ENCODE peak calls at places on chromosomes 16 and 17, in eight cellular contexts. O is CD8-positive, alpha-beta T cell; X is stomach; C is fibroblast of the aortic adventitia; D is Peyer's patch; L is ovary; W is MM.1S; Q is tibial nerve. Y is an unnamed sample.

GRCh38 chr16:30524575-30525571 is 1.5 kb downstream of the ZNF768 start:
- DNase-seq in Q (no peak), D (no peak), O (no peak), W (no peak), X (no peak), C (no peak), L (peak; percentile 58), Y (no peak)

GRCh38 chr17:79532107-79532790 is 78.6 kb downstream of the RBFOX3 start:
- DNase-seq in D (no peak), W (no peak), O (no peak), Q (no peak), X (no peak), L (no peak), C (no peak), Y (no peak)

GRCh38 chr17:37064166-37064565 is 115.4 kb downstream of the AATF start:
- DNase-seq in O (no peak), D (no peak), C (no peak), W (no peak), L (peak; percentile 43), Q (no peak), X (peak; percentile 76), Y (no peak)

GRCh38 chr16:62041401-62041800 is 5.2 kb upstream of the CDH8 start:
- DNase-seq in D (no peak), X (no peak), W (no peak), L (no peak), Q (no peak), O (no peak), C (no peak), Y (no peak)

GRCh38 chr16:64990101-64990500 is 131.8 kb downstream of the CDH11 start:
- DNase-seq in Q (no peak), O (no peak), W (no peak), C (no peak), L (no peak), D (no peak), X (no peak), Y (no peak)

GRCh38 chr17:63116967-63117366 is 150.9 kb downstream of the TANC2 start:
- DNase-seq in W (no peak), Q (no peak), D (no peak), O (no peak), X (no peak), L (no peak), C (peak; percentile 32), Y (no peak)

GRCh38 chr17:29959658-29960337 is 18.4 kb downstream of the EFCAB5 start:
- DNase-seq in C (peak; percentile 19), W (no peak), O (no peak), Q (no peak), X (no peak), D (no peak), L (no peak), Y (no peak)

GRCh38 chr17:50559674-50560184 is 786 bp upstream of the CACNA1G start:
- DNase-seq in L (peak; percentile 89), O (no peak), W (no peak), X (peak; percentile 53), C (peak; percentile 32), D (peak; percentile 63), Q (no peak), Y (no peak)

GRCh38 chr17:6374271-6374691 is 60.6 kb downstream of the AIPL1 start:
- DNase-seq in D (no peak), W (no peak), X (no peak), Q (no peak), O (no peak), C (no peak), L (no peak), Y (no peak)

GRCh38 chr17:66988069-66988798 is 23.7 kb downstream of the CACNG4 start:
- DNase-seq in L (no peak), C (no peak), W (no peak), X (no peak), D (no peak), O (no peak), Q (no peak), Y (no peak)

GRCh38 chr17:74552037-74552436 is 6.1 kb upstream of the CD300C start:
- DNase-seq in C (no peak), Q (no peak), W (no peak), D (no peak), L (no peak), X (no peak), O (no peak), Y (no peak)

GRCh38 chr17:69501591-69502468 is 87.3 kb downstream of the MAP2K6 start:
- DNase-seq in L (peak; percentile 45), C (peak; percentile 75), X (peak; percentile 49), W (no peak), Q (no peak), D (peak; percentile 58), O (no peak), Y (no peak)

GRCh38 chr16:89395150-89396142 is 94.9 kb downstream of the ANKRD11 start:
- DNase-seq in X (peak; percentile 92), W (no peak), C (peak; percentile 99), D (peak; percentile 86), O (no peak), Q (peak; percentile 88), L (peak; percentile 91), Y (no peak)

GRCh38 chr16:7257026-7257425 is 75.6 kb upstream of the RBFOX1 start:
- DNase-seq in D (no peak), W (no peak), C (no peak), X (no peak), Q (no peak), O (no peak), L (no peak), Y (no peak)

GRCh38 chr16:87677830-87678229 is 75.5 kb downstream of the JPH3 start:
- DNase-seq in X (no peak), D (no peak), Q (no peak), L (no peak), O (no peak), W (no peak), C (no peak), Y (no peak)

GRCh38 chr16:87680272-87680644 is 78.0 kb downstream of the JPH3 start:
- DNase-seq in Q (no peak), D (no peak), L (no peak), O (no peak), C (no peak), X (no peak), W (no peak), Y (no peak)

GRCh38 chr16:87681990-87682570 is 79.8 kb downstream of the JPH3 start:
- DNase-seq in L (no peak), W (no peak), Q (no peak), X (no peak), C (peak; percentile 79), D (no peak), O (no peak), Y (no peak)

GRCh38 chr16:87679593-87680271 is 77.4 kb downstream of the JPH3 start:
- DNase-seq in O (no peak), L (no peak), X (no peak), C (no peak), W (no peak), Q (no peak), D (no peak), Y (no peak)

GRCh38 chr16:87678618-87679017 is 76.3 kb downstream of the JPH3 start:
- DNase-seq in W (no peak), D (no peak), L (no peak), C (no peak), O (no peak), X (no peak), Q (no peak), Y (no peak)
- TF ChIP-seq CTCF in W (no peak), D (no peak), L (no peak), C (no peak), O (no peak), X (no peak), Q (no peak), Y (no peak)

GRCh38 chr16:79381552-79382042 is 218.9 kb downstream of the MAF start:
- DNase-seq in Q (no peak), C (no peak), O (no peak), W (no peak), X (no peak), L (no peak), D (no peak), Y (no peak)

GRCh38 chr16:79379083-79379482 is 221.5 kb downstream of the MAF start:
- DNase-seq in L (no peak), X (no peak), W (no peak), Q (no peak), D (no peak), O (no peak), C (no peak), Y (no peak)

GRCh38 chr16:79375351-79375750 is 225.2 kb downstream of the MAF start:
- DNase-seq in Q (no peak), D (no peak), W (no peak), O (no peak), L (no peak), C (no peak), X (no peak), Y (no peak)

GRCh38 chr16:79386299-79386698 is 214.2 kb downstream of the MAF start:
- DNase-seq in X (no peak), D (no peak), Q (no peak), L (no peak), C (no peak), W (no peak), O (no peak), Y (no peak)

DNA sequence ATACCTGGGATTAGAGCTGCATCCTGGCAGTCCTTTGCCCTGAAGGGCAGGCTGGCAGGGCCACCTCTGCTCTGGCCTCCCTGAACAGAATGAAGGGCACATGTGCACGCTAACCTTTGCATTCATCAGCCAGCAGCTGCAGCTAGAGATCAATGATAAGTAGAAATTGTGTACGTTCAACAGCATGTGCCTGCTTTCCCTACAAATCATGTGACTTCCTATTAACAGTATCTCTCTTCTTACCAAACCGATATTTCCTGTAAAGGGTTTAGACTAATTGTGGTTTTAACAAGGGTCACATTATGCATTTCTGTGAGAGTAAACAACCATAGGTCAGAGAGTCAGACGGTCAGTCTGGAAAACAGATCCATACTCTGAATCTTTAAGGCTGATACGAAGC is 219.5 kb downstream of the MAF start:
- DNase-seq in X (no peak), O (no peak), C (no peak), Q (no peak), W (no peak), D (no peak), L (no peak), Y (no peak)
- H3K4me3 ChIP-seq in X (no peak overlapping the region), O (peak overlapping the region; percentile 18), C (no peak overlapping the region), Q (no peak overlapping the region), W (no peak overlapping the region), D (no peak overlapping the region), L (no peak overlapping the region), Y (no peak overlapping the region)

DNA sequence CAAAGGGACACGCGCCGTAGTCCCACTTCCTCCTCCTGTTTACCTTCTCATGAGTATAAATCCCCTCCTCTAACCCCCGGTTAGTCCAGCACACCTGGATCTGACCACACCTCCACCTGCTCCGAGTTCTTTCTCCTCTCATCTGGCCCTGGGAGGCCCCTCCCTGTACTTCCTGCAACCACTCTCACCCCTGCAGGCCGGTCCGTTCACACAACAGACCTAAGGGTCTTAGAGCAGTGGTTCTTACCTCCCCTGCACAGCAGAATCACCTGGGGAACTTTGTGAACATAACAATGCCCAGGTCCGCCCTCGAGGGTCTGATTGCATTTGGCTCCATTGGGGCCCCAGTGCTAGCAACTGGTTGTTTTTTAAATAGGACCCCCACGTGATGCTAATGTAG is 24.8 kb downstream of the TMEM114 start:
- DNase-seq in O (no peak), D (no peak), L (no peak), X (no peak), C (no peak), Q (no peak), W (no peak), Y (no peak)
- TF ChIP-seq CTCF in O (no peak), D (no peak), L (no peak), X (no peak), C (no peak), Q (no peak), W (no peak), Y (no peak)

GRCh38 chr17:48022906-48023305 is 14.7 kb downstream of the COPZ2 start:
- DNase-seq in D (no peak), C (no peak), W (no peak), O (no peak), Q (no peak), L (no peak), X (no peak), Y (no peak)
- H3K4me3 ChIP-seq in D (peak overlapping the region; percentile 60), C (no peak overlapping the region), W (peak overlapping the region; percentile 57), O (no peak overlapping the region), Q (peak overlapping the region; percentile 57), L (no peak overlapping the region), X (peak overlapping the region; percentile 47), Y (no peak overlapping the region)